ENCODE peak calls at places on chromosome 18, in six cellular contexts. T is A549, S is K562, V is GM12878, C is HepG2, O is endothelial cell of umbilical vein. E is an unnamed sample.

GRCh38 chr18:68564961-68565360 is 149.9 kb downstream of the TMX3 start:
- DNase-seq in T (no peak), S (no peak), V (no peak), C (no peak), O (no peak), E (no peak)

GRCh38 chr18:72995558-72995957 is 127.8 kb upstream of the NETO1 start:
- DNase-seq in T (no peak), S (no peak), V (no peak), C (no peak), O (no peak), E (no peak)

GRCh38 chr18:74689251-74689650 is 91.6 kb downstream of the ZNF407 start:
- DNase-seq in T (no peak), S (no peak), V (no peak), C (no peak), O (peak), E (no peak)

GRCh38 chr18:49664086-49664890 is 102.4 kb downstream of the LIPG start:
- DNase-seq in T (no peak), S (peak), V (no peak), C (no peak), O (peak), E (no peak)

GRCh38 chr18:45107425-45107824 is 426.7 kb downstream of the SETBP1 start:
- DNase-seq in T (no peak), S (no peak), V (no peak), C (no peak), O (no peak), E (no peak)

GRCh38 chr18:3152294-3152693 is 67.5 kb downstream of the MYOM1 start:
- DNase-seq in T (no peak), S (no peak), V (no peak), C (no peak), O (no peak), E (no peak)

GRCh38 chr18:42649636-42650035 is 465.8 kb downstream of the RIT2 start:
- DNase-seq in T (no peak), S (no peak), V (no peak), C (no peak), O (peak), E (no peak)

GRCh38 chr18:39946623-39947061 is 2008.4 kb upstream of the PIK3C3 start:
- DNase-seq in T (peak), S (no peak), V (no peak), C (no peak), O (peak), E (no peak)

GRCh38 chr18:34494359-34494696 is 215.8 kb upstream of the DTNA start:
- DNase-seq in T (no peak), S (no peak), V (no peak), C (peak), O (peak), E (no peak)

GRCh38 chr18:9806905-9807304 is 78.9 kb upstream of the TXNDC2 start:
- DNase-seq in T (no peak), S (no peak), V (no peak), C (peak), O (no peak), E (no peak)

GRCh38 chr18:51711298-51711889 is 513.9 kb upstream of the MEX3C start:
- DNase-seq in T (no peak), S (no peak), V (no peak), C (no peak), O (no peak), E (no peak)

GRCh38 chr18:69969491-69969890 is 21.8 kb upstream of the CD226 start:
- DNase-seq in T (no peak), S (no peak), V (no peak), C (no peak), O (no peak), E (peak)

GRCh38 chr18:31101148-31102019 is 837 bp downstream of the DSC2 start:
- DNase-seq in T (peak), S (peak), V (no peak), C (peak), O (no peak), E (peak)

GRCh38 chr18:35458677-35459441 is 38.9 kb downstream of the INO80C start:
- DNase-seq in T (peak), S (peak), V (peak), C (peak), O (peak), E (no peak)

GRCh38 chr18:45739268-45739667 is 15.3 kb downstream of the SLC14A1 start:
- DNase-seq in T (no peak), S (no peak), V (no peak), C (no peak), O (no peak), E (no peak)

GRCh38 chr18:48084041-48084757 is 153.7 kb upstream of the SMAD2 start:
- DNase-seq in T (no peak), S (no peak), V (no peak), C (no peak), O (no peak), E (no peak)

GRCh38 chr18:77619523-77619922 is 369.9 kb downstream of the GALR1 start:
- DNase-seq in T (no peak), S (no peak), V (no peak), C (no peak), O (no peak), E (no peak)
- TF ChIP-seq POLR2A in T (no peak), S (no peak), V (no peak), C (no peak), O (no peak), E (no peak)

DNA sequence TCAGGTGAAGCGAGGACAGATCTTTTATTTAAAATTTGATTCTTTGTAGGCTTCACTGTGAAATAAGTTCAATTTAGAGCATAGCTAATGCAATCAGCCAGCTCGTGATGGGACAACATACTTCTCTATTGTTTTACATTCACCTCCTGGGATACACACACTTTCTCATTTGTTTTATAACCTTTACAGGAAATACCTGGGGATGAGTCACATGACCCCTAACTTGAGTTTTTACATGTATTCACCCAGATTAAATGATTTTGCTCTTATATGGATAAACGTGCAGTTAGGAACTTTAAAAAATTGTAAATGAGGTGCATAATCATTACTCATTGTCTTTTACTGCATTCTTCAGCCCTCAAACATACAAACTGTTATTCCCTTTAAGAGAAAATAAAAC is 152.1 kb downstream of the NEDD4L start:
- DNase-seq in T (no peak), S (no peak), V (no peak), C (no peak), O (peak), E (no peak)
- TF ChIP-seq MYC in T (no peak), S (no peak), V (no peak), C (no peak), O (no peak), E (no peak)

GRCh38 chr18:79525556-79526467 is 130.1 kb downstream of the NFATC1 start:
- DNase-seq in T (no peak), S (no peak), V (no peak), C (no peak), O (peak), E (no peak)
- H3K4me3 ChIP-seq in T (no peak), S (no peak), V (no peak), C (no peak), O (no peak), E (no peak)

DNA sequence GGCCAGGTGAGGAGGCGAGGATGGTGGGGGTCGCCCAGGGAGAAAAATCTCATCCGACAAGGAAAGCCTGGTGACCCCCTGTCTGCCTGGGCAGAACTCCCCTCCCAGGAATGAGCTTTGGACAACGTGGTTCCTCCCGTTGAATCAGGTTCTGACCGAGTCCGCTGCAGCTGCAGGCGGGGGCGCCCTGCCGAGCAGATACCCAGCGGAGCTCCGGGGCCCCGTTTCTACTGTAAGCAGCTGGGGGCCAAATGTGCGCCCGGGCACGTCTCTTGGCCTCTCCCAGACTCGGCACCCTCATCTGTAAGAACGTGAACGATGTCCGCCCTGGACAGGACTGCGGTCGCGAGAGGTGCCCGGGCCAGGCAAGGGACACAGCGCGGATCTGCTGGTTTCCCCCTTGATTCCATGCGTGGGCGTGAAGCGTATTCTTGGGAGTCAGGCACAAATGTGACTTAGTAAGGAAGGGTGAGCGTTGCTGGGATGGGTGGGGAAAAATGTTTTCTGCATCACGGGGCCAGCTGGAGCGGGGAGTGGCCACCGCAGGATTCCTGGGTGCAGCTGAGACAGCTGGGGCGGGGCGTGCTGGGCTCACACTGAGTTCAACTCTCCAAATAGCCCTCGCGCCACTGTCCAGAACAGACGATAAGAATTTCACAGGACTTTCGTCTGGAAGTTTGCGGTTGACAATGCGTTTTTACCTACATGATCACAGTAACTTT is 20.2 kb upstream of the TUBB6 start:
- DNase-seq in T (peak), S (peak), V (no peak), C (peak), O (peak), E (no peak)
- TF ChIP-seq POLR2A in T (no peak), S (no peak), V (no peak), C (no peak), O (no peak), E (no peak)

DNA sequence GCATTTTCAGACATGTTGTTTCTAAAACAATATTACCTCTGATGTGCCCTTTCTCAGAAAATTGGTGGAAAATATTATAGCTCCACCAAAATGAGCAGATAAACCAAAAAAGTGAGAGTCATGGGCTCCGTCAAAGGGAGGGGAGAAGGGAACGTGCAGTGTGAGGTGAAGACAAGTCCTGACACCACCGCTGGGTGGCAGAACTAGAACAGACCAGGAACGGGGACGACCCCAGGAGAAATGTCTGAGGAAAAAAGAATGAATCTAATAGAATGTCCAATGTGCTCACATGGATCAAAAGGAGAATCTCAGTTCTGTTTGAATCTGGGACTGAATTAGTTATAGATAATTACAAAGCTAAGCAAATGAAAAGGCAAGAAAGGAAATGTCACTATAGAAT is 22.6 kb upstream of the BCL2 start:
- DNase-seq in T (peak), S (peak), V (no peak), C (no peak), O (peak), E (peak)
- TF ChIP-seq MYC in T (no peak), S (no peak), V (no peak), C (no peak), O (no peak), E (no peak)

DNA sequence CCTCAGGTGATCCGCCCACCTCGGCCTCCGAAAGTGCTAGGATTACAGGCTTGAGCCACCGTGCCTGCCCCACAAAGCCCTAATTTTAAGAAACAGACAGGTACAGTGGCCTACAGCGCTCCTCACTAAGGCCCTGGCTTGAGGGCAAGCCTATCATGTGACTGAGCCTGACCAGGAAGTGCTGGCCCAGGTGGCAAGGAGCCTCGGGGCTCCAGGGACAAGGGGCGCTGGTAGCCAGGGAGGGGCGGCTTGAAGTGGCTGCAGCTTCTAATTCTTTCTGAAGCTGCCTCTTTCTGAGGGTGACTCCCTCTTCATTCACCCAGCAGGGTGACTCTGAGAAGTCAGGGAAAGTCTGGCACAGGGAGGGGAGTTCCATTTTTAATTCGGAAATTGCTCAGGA is 115.8 kb downstream of the FAM210A start:
- DNase-seq in T (no peak), S (no peak), V (no peak), C (no peak), O (peak), E (no peak)
- H3K4me3 ChIP-seq in T (no peak), S (no peak), V (peak), C (no peak), O (peak), E (no peak)

GRCh38 chr18:58221060-58221725 is 177.2 kb downstream of the NEDD4L start:
- DNase-seq in T (peak), S (peak), V (no peak), C (peak), O (no peak), E (no peak)
- TF ChIP-seq POLR2A in T (no peak), S (peak), V (no peak), C (peak), O (no peak), E (no peak)

E was measured in NB4.